ENCODE peak calls at places on chromosomes 6 and 20, in ten cellular contexts. G is tibial nerve; T is lower lobe of right lung; K is activated T-helper 2 cell treated with anti-CD3 and anti-CD28 coated beads, Interferon-gamma antibody, Interleukin-2, Interleukin-4, amounts not matched to agents 10 μg/mL and 5 μg/mL and 100 μg/mL, durations not matched to agents 14 hours and 24 hours and 36 hours; Z is activated T-cell treated with anti-CD3 and anti-CD28 coated beads for 1 hour; U is amygdala; N is SK-N-SH; Y is MCF 10A; Q is CD8-positive, alpha-beta T cell; D is HTR-8/SVneo. X is an unnamed sample.

GRCh38 chr6:107763959-107764358 is 60.2 kb downstream of the SCML4 start:
- DNase-seq in Z (no peak), N (no peak), K (no peak), U (no peak), T (no peak), D (no peak), Y (no peak), G (no peak), Q (no peak), X (no peak)

GRCh38 chr20:64044484-64045247 is 4.8 kb downstream of the SOX18 start:
- DNase-seq in T (no peak), D (peak), U (no peak), Y (peak), G (no peak), Z (no peak), K (no peak), N (no peak), Q (no peak), X (no peak)

GRCh38 chr6:69216127-69216526 is 580.7 kb downstream of the LMBRD1 start:
- DNase-seq in N (no peak), U (no peak), T (no peak), D (no peak), Q (no peak), Z (no peak), Y (no peak), G (no peak), K (no peak), X (no peak)

GRCh38 chr20:55561259-55561658 is 444.1 kb downstream of the CBLN4 start:
- DNase-seq in Z (no peak), D (no peak), G (no peak), K (no peak), Q (no peak), N (no peak), Y (no peak), T (no peak), U (no peak), X (no peak)

GRCh38 chr6:110618591-110619267 is 142.3 kb upstream of the SLC22A16 start:
- DNase-seq in N (no peak), U (no peak), Q (no peak), Z (no peak), Y (no peak), D (peak), K (no peak), T (no peak), G (no peak), X (no peak)

GRCh38 chr6:147508073-147508870 is at the start of gene SAMD5:
- DNase-seq in N (peak), Q (no peak), Z (no peak), G (no peak), T (peak), K (no peak), U (no peak), Y (peak), D (peak), X (no peak)

GRCh38 chr20:19915111-19915798 is 101.9 kb upstream of the NAA20 start:
- DNase-seq in D (no peak), U (no peak), K (no peak), G (no peak), Z (no peak), T (no peak), Y (no peak), N (no peak), Q (no peak), X (no peak)

GRCh38 chr6:130431346-130431745 is 65.5 kb downstream of the TMEM200A start:
- DNase-seq in Q (no peak), N (no peak), G (no peak), T (no peak), Z (no peak), Y (no peak), U (no peak), D (no peak), K (no peak), X (no peak)

GRCh38 chr20:18288748-18289705 is 700 bp downstream of the ZNF133 start:
- DNase-seq in Z (no peak), G (no peak), N (peak), Q (no peak), Y (peak), K (no peak), D (peak), U (no peak), T (no peak), X (no peak)

GRCh38 chr6:88177961-88178464 is 11.9 kb upstream of the CNR1 start:
- DNase-seq in T (no peak), Y (peak), Z (no peak), G (no peak), N (no peak), K (no peak), U (no peak), Q (no peak), D (no peak), X (no peak)

GRCh38 chr6:118912646-118913045 is 18.7 kb downstream of the ASF1A start:
- DNase-seq in Q (no peak), T (no peak), U (no peak), Z (no peak), K (no peak), G (no peak), Y (no peak), N (peak), D (no peak), X (no peak)

GRCh38 chr6:12865782-12866181 is 149.2 kb downstream of the PHACTR1 start:
- DNase-seq in Z (no peak), Y (no peak), K (no peak), T (no peak), U (no peak), D (no peak), G (no peak), N (no peak), Q (no peak), X (no peak)

GRCh38 chr20:11401988-11402387 is 515.7 kb upstream of the BTBD3 start:
- DNase-seq in Y (no peak), G (no peak), K (no peak), D (peak), T (no peak), U (no peak), Q (no peak), N (no peak), Z (no peak), X (no peak)

X was measured in thoracic aorta.